ENCODE peak calls at places on chromosomes 6 and 20, in four cellular contexts. R is AG09319, S is neuronal stem cell, I is hepatocyte. T is an unnamed sample.

GRCh38 chr6:30238178-30238795 is 25.1 kb upstream of the TRIM26 start:
- DNase-seq in R (no peak), S (no peak), I (peak), T (peak)

GRCh38 chr6:37136821-37137200 is 33.1 kb upstream of the PIM1 start:
- DNase-seq in R (no peak), I (no peak), S (no peak), T (no peak)

GRCh38 chr20:44586986-44587980 is 4.9 kb downstream of the PKIG start:
- DNase-seq in S (no peak), R (no peak), I (no peak), T (no peak)

GRCh38 chr6:38179300-38179699 is 359.8 kb downstream of the ZFAND3 start:
- DNase-seq in I (no peak), R (no peak), S (no peak), T (peak)

GRCh38 chr6:7389162-7389450 is 436 bp downstream of the CAGE1 start:
- DNase-seq in R (peak), I (peak), S (no peak), T (no peak)

GRCh38 chr20:2349801-2350200 is 30.9 kb upstream of the TGM6 start:
- DNase-seq in I (no peak), R (no peak), S (no peak), T (no peak)

GRCh38 chr20:62025832-62026563 is 39.7 kb downstream of the TAF4 start:
- DNase-seq in R (no peak), I (peak), S (no peak), T (peak)

GRCh38 chr20:29873946-29874345 is 1383.5 kb upstream of the DEFB115 start:
- DNase-seq in R (no peak), I (peak), S (peak), T (peak)

GRCh38 chr20:33291830-33292355 is 8.9 kb downstream of the BPIFB1 start:
- DNase-seq in S (peak), R (no peak), I (peak), T (peak)

GRCh38 chr6:132659082-132659481 is at the start of gene TAAR1:
- DNase-seq in I (no peak), S (no peak), R (no peak), T (no peak)

GRCh38 chr6:87900160-87900698 is 147.4 kb upstream of the SPACA1 start:
- DNase-seq in R (no peak), I (no peak), S (no peak), T (no peak)

GRCh38 chr6:31908791-31909190 is 6.9 kb upstream of the ZBTB12 start:
- DNase-seq in R (no peak), I (no peak), S (no peak), T (no peak)

GRCh38 chr6:102525336-102525735 is 1131.8 kb downstream of the GRIK2 start:
- DNase-seq in S (no peak), R (no peak), I (no peak), T (no peak)

GRCh38 chr20:35942243-35942642 is 12.1 kb downstream of the SCAND1 start:
- DNase-seq in R (no peak), S (peak), I (no peak), T (no peak)

GRCh38 chr6:53347921-53348435 is 772 bp downstream of the ELOVL5 start:
- DNase-seq in S (peak), I (peak), R (no peak), T (peak)

GRCh38 chr6:1310628-1311399 is 1.1 kb upstream of the FOXQ1 start:
- DNase-seq in S (no peak), R (no peak), I (peak), T (peak)

GRCh38 chr6:135087403-135087802 is 32.8 kb upstream of the HBS1L start:
- DNase-seq in R (no peak), I (no peak), S (no peak), T (no peak)

GRCh38 chr6:30399390-30400058 is 54.6 kb downstream of the RPP21 start:
- DNase-seq in S (no peak), I (no peak), R (no peak), T (no peak)

GRCh38 chr20:21027569-21027968 is 78.6 kb downstream of the LINC00237 start:
- DNase-seq in I (peak), S (no peak), R (no peak), T (peak)